ENCODE peak calls at places on chromosome 4, in eight cellular contexts. G, A, V, O, B, S, W and J are unnamed samples.

GRCh38 chr4:122012735-122013134 is 60.9 kb upstream of the TRPC3 start:
- DNase-seq in G (no peak), A (no peak), V (no peak), O (no peak), B (no peak), S (no peak), W (no peak), J (no peak)

GRCh38 chr4:8585721-8586161 is 5.5 kb downstream of the GPR78 start:
- DNase-seq in G (no peak), A (no peak), V (no peak), O (no peak), B (no peak), S (no peak), W (peak), J (no peak)

GRCh38 chr4:1077711-1078477 is 35.5 kb downstream of the RNF212 start:
- DNase-seq in G (no peak), A (no peak), V (no peak), O (no peak), B (no peak), S (no peak), W (no peak), J (no peak)

GRCh38 chr4:23023121-23023520 is 330.4 kb downstream of the GBA3 start:
- DNase-seq in G (no peak), A (no peak), V (no peak), O (no peak), B (no peak), S (no peak), W (no peak), J (no peak)

GRCh38 chr4:15917297-15917696 is 21.2 kb downstream of the FGFBP1 start:
- DNase-seq in G (no peak), A (no peak), V (no peak), O (no peak), B (no peak), S (no peak), W (no peak), J (no peak)

GRCh38 chr4:27350161-27350560 is 489.5 kb downstream of the STIM2 start:
- DNase-seq in G (no peak), A (no peak), V (no peak), O (no peak), B (no peak), S (no peak), W (no peak), J (no peak)

GRCh38 chr4:177177446-177178160 is 132.1 kb upstream of the NEIL3 start:
- DNase-seq in G (no peak), A (no peak), V (no peak), O (no peak), B (no peak), S (peak), W (no peak), J (no peak)

GRCh38 chr4:141810038-141810701 is 173.8 kb downstream of the IL15 start:
- DNase-seq in G (no peak), A (no peak), V (no peak), O (no peak), B (no peak), S (no peak), W (no peak), J (no peak)

GRCh38 chr4:121272526-121272925 is 108.3 kb downstream of the QRFPR start:
- DNase-seq in G (no peak), A (no peak), V (no peak), O (no peak), B (no peak), S (no peak), W (no peak), J (no peak)

GRCh38 chr4:6023766-6024165 is 5.5 kb upstream of the C4orf50 start:
- DNase-seq in G (no peak), A (no peak), V (no peak), O (no peak), B (no peak), S (no peak), W (no peak), J (no peak)

GRCh38 chr4:138241281-138242075 is 671 bp downstream of the SLC7A11 start:
- DNase-seq in G (no peak), A (no peak), V (no peak), O (no peak), B (peak), S (no peak), W (no peak), J (no peak)

GRCh38 chr4:112145820-112146813 is 863 bp downstream of the FAM241A start:
- DNase-seq in G (peak), A (no peak), V (peak), O (peak), B (peak), S (no peak), W (peak), J (no peak)

GRCh38 chr4:79852305-79852730 is 220.7 kb downstream of the ANTXR2 start:
- DNase-seq in G (no peak), A (no peak), V (no peak), O (no peak), B (no peak), S (no peak), W (no peak), J (no peak)

GRCh38 chr4:48139688-48140087 is 5.6 kb upstream of the TXK start:
- DNase-seq in G (no peak), A (no peak), V (peak), O (no peak), B (peak), S (no peak), W (no peak), J (no peak)

GRCh38 chr4:30722092-30722915 is 2.1 kb downstream of the PCDH7 start:
- DNase-seq in G (no peak), A (peak), V (no peak), O (no peak), B (no peak), S (no peak), W (peak), J (no peak)
- TF ChIP-seq CTCF in G (peak), A (peak), V (no peak), O (no peak), B (no peak), S (no peak), W (no peak), J (peak)

GRCh38 chr4:25955705-25956104 is 41.7 kb downstream of the SMIM20 start:
- DNase-seq in G (no peak), A (no peak), V (no peak), O (no peak), B (no peak), S (no peak), W (no peak), J (no peak)
- TF ChIP-seq CTCF in G (no peak), A (no peak), V (no peak), O (no peak), B (no peak), S (no peak), W (no peak), J (no peak)

GRCh38 chr4:126583509-126583908 is 1049.2 kb upstream of the INTU start:
- DNase-seq in G (no peak), A (no peak), V (no peak), O (no peak), B (peak), S (no peak), W (no peak), J (no peak)
- TF ChIP-seq CTCF in G (peak), A (no peak), V (no peak), O (no peak), B (peak), S (peak), W (no peak), J (peak)

DNA sequence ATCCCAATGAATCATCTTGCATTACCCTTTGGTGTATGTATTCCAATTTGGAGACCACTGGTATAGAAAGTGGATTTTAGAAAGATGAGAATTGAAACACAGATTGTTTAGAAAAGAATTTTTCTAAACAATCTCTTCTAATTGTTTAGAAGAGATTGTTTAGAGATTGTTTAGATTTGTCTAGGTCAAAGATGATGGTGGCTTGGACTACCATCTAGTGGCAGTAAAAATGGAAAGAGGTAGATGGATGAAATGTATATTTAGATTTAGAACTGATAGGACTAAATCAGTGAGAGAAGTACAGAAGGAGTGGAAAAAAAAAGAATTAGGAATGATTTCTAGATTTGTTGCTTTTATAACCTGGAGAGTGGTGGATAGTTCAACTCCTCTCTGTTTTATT is 70.6 kb downstream of the ARSJ start:
- DNase-seq in G (no peak), A (no peak), V (no peak), O (no peak), B (no peak), S (no peak), W (no peak), J (no peak)
- TF ChIP-seq CTCF in G (no peak), A (no peak), V (no peak), O (no peak), B (no peak), S (no peak), W (no peak), J (no peak)

GRCh38 chr4:168832746-168833575 is 177.1 kb downstream of the CBR4 start:
- DNase-seq in G (peak), A (peak), V (no peak), O (peak), B (no peak), S (no peak), W (peak), J (peak)
- TF ChIP-seq CTCF in G (peak), A (no peak), V (no peak), O (no peak), B (no peak), S (peak), W (no peak), J (peak)

GRCh38 chr4:21507439-21507838 is 441.1 kb downstream of the KCNIP4 start:
- DNase-seq in G (no peak), A (no peak), V (no peak), O (no peak), B (peak), S (no peak), W (no peak), J (no peak)

GRCh38 chr4:21514022-21514421 is 434.6 kb downstream of the KCNIP4 start:
- DNase-seq in G (no peak), A (no peak), V (no peak), O (no peak), B (no peak), S (no peak), W (no peak), J (no peak)

GRCh38 chr4:21517460-21517859 is 431.1 kb downstream of the KCNIP4 start:
- DNase-seq in G (no peak), A (no peak), V (no peak), O (no peak), B (no peak), S (no peak), W (no peak), J (no peak)

DNA sequence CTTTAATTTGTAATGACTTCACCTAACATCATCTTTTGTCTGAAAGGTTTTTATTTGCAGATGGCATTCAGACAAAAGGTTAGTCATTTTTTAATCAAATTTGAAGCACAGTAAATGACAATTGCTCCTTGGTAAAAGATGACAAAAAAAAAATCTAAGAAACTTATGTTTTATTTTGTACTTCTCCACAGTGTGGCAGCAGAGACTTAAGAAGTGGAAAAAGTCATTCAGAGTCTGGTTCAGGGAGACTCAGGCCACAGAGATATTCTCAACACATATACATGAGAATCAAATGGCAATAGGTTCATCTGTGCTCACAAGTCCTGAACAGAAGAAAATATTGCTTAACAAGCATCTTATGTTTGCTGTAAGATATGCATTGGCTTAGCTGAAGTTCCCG is 436.2 kb downstream of the KCNIP4 start:
- DNase-seq in G (peak), A (no peak), V (no peak), O (no peak), B (peak), S (peak), W (no peak), J (no peak)
- TF ChIP-seq CTCF in G (peak), A (peak), V (no peak), O (no peak), B (no peak), S (peak), W (peak), J (peak)

DNA sequence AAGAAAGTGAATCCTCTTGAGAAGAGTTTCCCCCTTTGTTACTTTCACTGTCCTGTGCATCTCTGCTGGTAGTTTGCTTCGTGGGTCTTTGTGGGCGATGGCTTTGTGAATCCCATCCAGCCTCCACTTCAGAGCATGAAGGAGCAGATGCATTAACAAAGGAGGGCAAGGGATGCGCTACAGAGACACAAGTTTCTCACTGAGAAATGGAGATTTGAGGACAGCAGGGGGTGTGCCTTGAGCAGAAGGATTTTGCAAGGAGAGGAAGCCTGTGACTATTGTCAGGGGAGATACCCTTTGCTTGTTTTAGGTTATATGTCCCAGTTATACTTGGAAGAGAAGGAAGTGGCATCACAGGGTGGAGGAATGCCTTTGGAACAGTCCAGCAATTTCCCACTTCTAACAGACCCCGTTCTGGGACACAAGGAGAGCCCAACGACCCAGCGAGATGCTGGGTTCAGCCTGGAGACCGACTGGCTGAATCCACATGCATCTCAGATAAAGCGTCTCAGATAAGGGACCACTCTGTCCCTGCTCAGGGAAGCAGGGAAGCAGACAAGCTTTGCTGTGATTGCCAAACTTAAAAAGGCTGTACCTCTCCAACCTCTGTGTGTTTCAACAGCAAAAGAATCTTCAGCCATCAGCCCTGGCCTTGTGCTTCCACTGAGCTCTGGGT is 314.6 kb upstream of the GATB start:
- DNase-seq in G (no peak), A (no peak), V (no peak), O (no peak), B (no peak), S (no peak), W (no peak), J (no peak)
- TF ChIP-seq CTCF in G (no peak), A (no peak), V (no peak), O (no peak), B (no peak), S (no peak), W (no peak), J (no peak)